ENCODE peak calls at places on chromosome 10, in six cellular contexts. C is GM12865, F is upper lobe of left lung, W is fibroblast of lung, T is OCI-LY7, V is HL-60. H is an unnamed sample.

GRCh38 chr10:124536496-124537050 is 75.0 kb downstream of the LHPP start:
- DNase-seq in C (no peak), F (no peak), W (no peak), T (peak), V (no peak), H (no peak)

GRCh38 chr10:131195552-131196159 is 115.9 kb downstream of the TCERG1L start:
- DNase-seq in C (no peak), F (peak), W (no peak), T (no peak), V (no peak), H (no peak)

GRCh38 chr10:43206391-43207235 is 60.3 kb downstream of the RASGEF1A start:
- DNase-seq in C (no peak), F (peak), W (no peak), T (no peak), V (no peak), H (no peak)

GRCh38 chr10:102408728-102409603 is 9.6 kb downstream of the PSD start:
- DNase-seq in C (no peak), F (no peak), W (peak), T (no peak), V (no peak), H (no peak)

GRCh38 chr10:13977861-13978843 is 352.6 kb downstream of the FRMD4A start:
- DNase-seq in C (no peak), F (no peak), W (peak), T (no peak), V (no peak), H (peak)

GRCh38 chr10:6033954-6034353 is 28.2 kb downstream of the IL2RA start:
- DNase-seq in C (no peak), F (no peak), W (peak), T (no peak), V (no peak), H (no peak)

GRCh38 chr10:22029450-22030236 is 26.1 kb upstream of the DNAJC1 start:
- DNase-seq in C (no peak), F (no peak), W (no peak), T (no peak), V (no peak), H (no peak)

GRCh38 chr10:51877636-51878035 is 178.2 kb upstream of the CSTF2T start:
- DNase-seq in C (no peak), F (no peak), W (no peak), T (no peak), V (no peak), H (no peak)

GRCh38 chr10:47165711-47166404 is 134.1 kb upstream of the GDF10 start:
- DNase-seq in C (no peak), F (peak), W (peak), T (no peak), V (peak), H (peak)

GRCh38 chr10:110973400-110973799 is 54.0 kb downstream of the SHOC2 start:
- DNase-seq in C (no peak), F (no peak), W (no peak), T (no peak), V (no peak), H (no peak)

GRCh38 chr10:62386401-62387320 is 12.5 kb downstream of the ZNF365 start:
- DNase-seq in C (no peak), F (no peak), W (peak), T (no peak), V (no peak), H (peak)

GRCh38 chr10:121947931-121948330 is 20.1 kb upstream of the ATE1 start:
- DNase-seq in C (no peak), F (no peak), W (no peak), T (no peak), V (no peak), H (no peak)

GRCh38 chr10:133292919-133293809 is 15.5 kb downstream of the TUBGCP2 start:
- DNase-seq in C (no peak), F (peak), W (peak), T (no peak), V (no peak), H (peak)

GRCh38 chr10:132521041-132521465 is 16.5 kb upstream of the INPP5A start:
- DNase-seq in C (no peak), F (peak), W (no peak), T (no peak), V (no peak), H (no peak)

GRCh38 chr10:94626476-94626875 is 57.1 kb upstream of the CYP2C18 start:
- DNase-seq in C (no peak), F (no peak), W (no peak), T (no peak), V (no peak), H (no peak)

GRCh38 chr10:94627511-94627910 is 56.0 kb upstream of the CYP2C18 start:
- DNase-seq in C (no peak), F (no peak), W (no peak), T (no peak), V (no peak), H (no peak)

GRCh38 chr10:94632954-94633353 is 50.6 kb upstream of the CYP2C18 start:
- DNase-seq in C (no peak), F (no peak), W (no peak), T (no peak), V (no peak), H (no peak)

GRCh38 chr10:94631077-94631476 is 52.5 kb upstream of the CYP2C18 start:
- DNase-seq in C (no peak), F (no peak), W (no peak), T (no peak), V (no peak), H (no peak)

DNA sequence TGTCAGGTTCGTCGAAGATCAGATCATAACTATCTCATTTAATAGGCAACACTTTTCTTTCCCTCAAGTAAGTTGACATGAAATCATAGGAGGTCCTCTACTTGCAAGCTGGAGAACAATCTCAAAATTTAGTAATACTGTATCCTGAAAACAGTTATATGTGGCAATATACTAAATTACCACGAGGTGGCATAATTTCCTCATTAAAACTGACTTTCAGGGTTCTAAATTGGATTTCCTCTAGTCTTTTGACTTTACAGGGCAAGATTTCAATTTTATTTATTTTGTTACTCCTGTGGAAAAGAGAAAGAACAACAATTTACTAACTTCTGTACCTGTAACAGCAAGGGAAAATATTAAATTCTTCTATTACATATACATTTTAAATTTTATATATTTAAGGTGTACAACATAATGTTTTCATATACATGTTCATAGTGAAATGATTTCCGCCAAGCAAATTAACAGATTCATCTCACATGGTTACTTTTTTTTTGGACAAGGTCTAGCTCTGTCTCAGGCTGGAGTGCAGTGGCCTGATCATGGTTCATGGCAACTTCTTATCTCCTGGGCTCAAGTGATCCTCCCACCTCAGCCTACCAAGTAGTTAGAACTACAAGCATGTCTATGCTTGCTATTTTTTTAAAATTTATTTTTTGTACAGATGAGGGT is 53.4 kb upstream of the CYP2C18 start:
- DNase-seq in C (peak), F (no peak), W (peak), T (peak), V (no peak), H (peak)
- TF ChIP-seq CTCF in C (peak), F (peak), W (peak), T (peak), V (peak), H (peak)

DNA sequence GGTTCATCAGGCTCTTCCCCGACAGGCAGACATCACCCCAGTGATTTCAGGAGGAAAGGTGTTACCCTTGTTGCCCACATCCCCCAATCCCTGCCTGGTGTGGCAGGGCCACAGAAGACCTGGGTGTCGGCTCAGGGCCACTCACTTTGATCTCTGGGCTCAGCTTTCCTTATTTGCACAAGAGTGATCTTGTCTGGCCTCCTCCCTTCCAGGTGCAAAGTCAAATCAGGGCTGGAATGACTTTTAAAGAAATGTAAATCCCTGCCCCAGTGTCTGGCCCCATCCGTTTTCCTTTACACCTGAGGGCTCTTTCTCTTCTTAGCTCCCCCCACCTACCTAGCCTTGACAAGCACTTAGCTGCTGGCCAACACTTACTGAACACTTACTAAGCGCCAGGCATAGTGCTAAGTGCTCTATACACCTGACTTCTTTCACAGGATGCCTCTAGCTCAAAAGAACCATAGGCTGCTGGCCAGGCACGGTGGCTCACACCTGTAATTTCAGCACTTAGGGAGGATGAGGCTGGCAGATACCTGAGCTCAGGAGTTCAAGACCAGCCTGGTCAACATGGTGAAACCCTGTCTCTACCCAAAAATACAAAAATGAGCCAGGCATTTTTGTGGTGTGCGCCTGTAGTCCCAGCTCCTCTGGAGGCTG is 979 bp upstream of the NODAL start:
- DNase-seq in C (no peak), F (no peak), W (no peak), T (no peak), V (no peak), H (no peak)
- H3K4me3 ChIP-seq in C (no peak), F (no peak), W (no peak), T (no peak), V (no peak), H (no peak)

GRCh38 chr10:83941189-83941588 is 198.1 kb upstream of the GHITM start:
- DNase-seq in C (no peak), F (no peak), W (no peak), T (no peak), V (no peak), H (no peak)
- TF ChIP-seq CTCF in C (no peak), F (no peak), W (no peak), T (no peak), V (no peak), H (no peak)

GRCh38 chr10:11148131-11148530 is 130.5 kb downstream of the CELF2 start:
- DNase-seq in C (no peak), F (no peak), W (no peak), T (no peak), V (no peak), H (no peak)
- H3K4me3 ChIP-seq in C (no peak), F (no peak), W (no peak), T (no peak), V (no peak), H (no peak)

GRCh38 chr10:58963101-58963534 is 213.3 kb upstream of the PHYHIPL start:
- DNase-seq in C (peak), F (no peak), W (no peak), T (peak), V (no peak), H (no peak)
- TF ChIP-seq CTCF in C (peak), F (no peak), W (peak), T (peak), V (peak), H (no peak)

DNA sequence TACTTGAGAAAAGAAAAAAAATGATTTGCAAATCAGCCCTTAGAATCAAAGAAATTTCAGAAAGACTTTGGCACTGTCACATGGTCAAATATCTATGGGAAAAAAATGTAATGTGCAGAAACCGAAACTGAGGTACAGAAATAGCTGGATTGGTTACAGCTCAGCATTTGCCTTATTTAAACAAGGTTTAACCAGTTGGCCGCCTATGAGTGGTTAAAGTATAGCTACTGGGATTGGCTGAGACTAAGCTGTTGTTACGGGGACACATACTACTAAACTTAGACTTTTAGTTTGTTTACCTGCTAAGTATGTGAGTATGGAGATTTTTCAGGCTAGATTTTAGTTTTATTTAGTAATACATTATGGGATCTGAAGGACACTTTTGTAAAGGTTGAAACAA is 38.6 kb downstream of the SFTPD start:
- DNase-seq in C (peak), F (no peak), W (no peak), T (no peak), V (no peak), H (no peak)
- H3K4me3 ChIP-seq in C (no peak), F (peak), W (no peak), T (no peak), V (no peak), H (no peak)

GRCh38 chr10:118952493-118953295 is 76.8 kb upstream of the NANOS1 start:
- DNase-seq in C (no peak), F (no peak), W (no peak), T (no peak), V (no peak), H (no peak)

GRCh38 chr10:118950190-118950658 is 79.3 kb upstream of the NANOS1 start:
- DNase-seq in C (no peak), F (no peak), W (peak), T (no peak), V (no peak), H (peak)

GRCh38 chr10:118951218-118951617 is 78.3 kb upstream of the NANOS1 start:
- DNase-seq in C (no peak), F (no peak), W (no peak), T (no peak), V (no peak), H (no peak)

GRCh38 chr10:118944959-118945622 is 84.4 kb upstream of the NANOS1 start:
- DNase-seq in C (no peak), F (no peak), W (no peak), T (no peak), V (no peak), H (no peak)

DNA sequence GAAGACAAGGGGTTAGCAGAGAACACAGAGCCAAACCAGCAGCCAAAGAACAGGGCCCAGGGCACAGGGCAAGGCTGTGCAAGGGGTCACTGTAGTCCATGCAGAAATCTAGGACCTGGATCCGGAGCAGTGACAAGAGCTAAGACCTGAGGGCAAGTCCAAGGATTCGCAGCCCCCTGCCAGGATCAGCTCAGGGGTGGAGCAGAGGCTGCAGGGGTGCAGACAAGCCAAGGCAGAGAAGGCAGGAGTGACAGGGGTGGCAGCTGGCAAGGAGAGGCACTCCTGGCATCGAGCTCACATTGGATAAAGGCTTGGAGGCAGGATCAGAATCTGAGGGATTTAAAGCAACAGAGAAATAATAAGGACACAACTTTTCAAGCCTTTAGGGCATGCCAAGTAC is 80.7 kb upstream of the NANOS1 start:
- DNase-seq in C (no peak), F (no peak), W (no peak), T (no peak), V (no peak), H (no peak)
- TF ChIP-seq CTCF in C (no peak), F (no peak), W (no peak), T (no peak), V (no peak), H (no peak)

DNA sequence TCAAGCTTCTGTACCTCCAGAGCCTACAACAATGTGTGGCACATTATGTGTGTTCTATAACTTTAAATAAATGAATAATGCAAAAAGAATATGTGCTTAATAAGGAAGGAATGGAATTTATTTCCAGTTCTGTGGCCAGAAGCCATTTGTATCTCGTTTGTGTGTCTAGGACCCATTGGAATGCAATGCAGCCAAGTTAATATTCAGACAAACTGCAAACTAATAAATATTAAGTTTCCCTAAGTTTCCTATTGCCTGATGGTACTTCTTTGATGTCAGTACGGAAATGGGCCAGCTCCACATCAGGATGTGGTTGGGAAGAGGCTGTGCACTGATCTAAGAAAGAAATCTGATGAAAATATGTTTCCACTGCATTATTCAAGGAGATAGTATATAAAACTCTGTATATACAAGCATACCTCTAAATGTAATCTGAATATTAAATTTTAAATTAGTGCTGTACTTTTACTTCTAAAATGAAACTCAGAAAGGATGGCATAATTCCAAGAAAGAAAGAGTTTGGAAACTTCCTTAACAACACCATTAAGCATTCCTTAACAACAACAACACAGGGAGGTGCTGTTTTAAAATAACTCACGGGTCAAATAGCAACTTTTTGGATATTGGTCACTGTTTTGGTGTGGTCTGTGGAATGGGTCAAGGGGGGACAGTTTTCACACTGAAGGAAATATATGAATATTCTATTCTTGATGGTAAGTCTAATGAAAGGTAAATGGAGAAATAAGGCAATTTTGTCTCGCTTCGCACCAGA is 29.4 kb upstream of the ANKRD30A start:
- DNase-seq in C (no peak), F (no peak), W (no peak), T (no peak), V (no peak), H (no peak)
- H3K4me3 ChIP-seq in C (no peak), F (no peak), W (no peak), T (no peak), V (no peak), H (no peak)

H was measured in fibroblast of the aortic adventitia.